ENCODE peak calls at places on chromosomes 7 and 10, in seven cellular contexts. Z is psoas muscle; T is CD8-positive, alpha-beta T cell; S is cardiac muscle cell; F is cardiac fibroblast; Y is prostate gland; M is suprapubic skin. H is an unnamed sample.

GRCh38 chr10:94583164-94583563 is 37.6 kb downstream of the HELLS start:
- DNase-seq in M (no peak), Z (no peak), T (no peak), Y (no peak), F (no peak), S (no peak), H (no peak)

GRCh38 chr7:132783824-132784223 is 207.6 kb upstream of the PLXNA4 start:
- DNase-seq in F (peak), Z (no peak), M (no peak), Y (no peak), S (no peak), T (no peak), H (peak)

GRCh38 chr7:53602817-53603418 is 567.5 kb downstream of the POM121L12 start:
- DNase-seq in F (no peak), M (no peak), T (no peak), Z (no peak), Y (no peak), S (no peak), H (no peak)

GRCh38 chr10:97542169-97543024 is 30.2 kb upstream of the ANKRD2 start:
- DNase-seq in F (peak), Z (peak), S (no peak), Y (peak), M (peak), T (no peak), H (peak)

GRCh38 chr7:111439977-111440376 is 122.3 kb downstream of the IMMP2L start:
- DNase-seq in Y (no peak), T (no peak), M (no peak), Z (no peak), F (peak), S (no peak), H (peak)

GRCh38 chr7:143892527-143893300 is 9.3 kb downstream of the TCAF1 start:
- DNase-seq in Y (no peak), F (peak), M (no peak), Z (no peak), S (peak), T (no peak), H (peak)

GRCh38 chr10:132156382-132156781 is 30.4 kb upstream of the DPYSL4 start:
- DNase-seq in Z (peak), T (no peak), Y (no peak), S (no peak), M (no peak), F (no peak), H (no peak)

GRCh38 chr7:79281406-79281805 is 172.1 kb downstream of the MAGI2 start:
- DNase-seq in F (peak), S (no peak), T (no peak), Y (no peak), M (no peak), Z (no peak), H (peak)

GRCh38 chr7:108109216-108109908 is 20.8 kb downstream of the LAMB4 start:
- DNase-seq in Y (no peak), T (no peak), S (no peak), F (peak), Z (no peak), M (no peak), H (peak)

DNA sequence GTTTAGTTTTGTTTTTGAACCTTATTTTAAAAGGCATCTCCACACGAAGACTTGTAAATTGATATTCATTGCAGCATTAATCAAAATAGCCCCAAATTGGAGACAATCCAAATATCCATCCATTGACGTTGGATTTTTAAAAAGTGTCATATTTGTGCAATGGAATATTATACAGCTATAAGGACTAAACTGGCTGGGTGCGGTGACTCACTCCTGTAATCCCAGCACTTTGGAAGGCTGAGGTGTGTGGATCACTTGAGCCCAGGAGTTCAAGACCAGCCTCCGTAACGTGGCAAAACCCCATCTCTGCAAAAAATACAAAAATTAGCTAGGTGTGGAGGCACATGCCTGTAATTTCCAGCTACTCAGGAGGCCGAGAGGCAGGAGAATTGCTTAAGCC is 35.1 kb downstream of the XRCC2 start:
- DNase-seq in F (no peak), S (no peak), Z (no peak), Y (no peak), M (no peak), T (no peak), H (no peak)
- TF ChIP-seq CTCF in F (no peak), S (no peak), Z (no peak), Y (no peak), M (no peak), T (no peak), H (no peak)

DNA sequence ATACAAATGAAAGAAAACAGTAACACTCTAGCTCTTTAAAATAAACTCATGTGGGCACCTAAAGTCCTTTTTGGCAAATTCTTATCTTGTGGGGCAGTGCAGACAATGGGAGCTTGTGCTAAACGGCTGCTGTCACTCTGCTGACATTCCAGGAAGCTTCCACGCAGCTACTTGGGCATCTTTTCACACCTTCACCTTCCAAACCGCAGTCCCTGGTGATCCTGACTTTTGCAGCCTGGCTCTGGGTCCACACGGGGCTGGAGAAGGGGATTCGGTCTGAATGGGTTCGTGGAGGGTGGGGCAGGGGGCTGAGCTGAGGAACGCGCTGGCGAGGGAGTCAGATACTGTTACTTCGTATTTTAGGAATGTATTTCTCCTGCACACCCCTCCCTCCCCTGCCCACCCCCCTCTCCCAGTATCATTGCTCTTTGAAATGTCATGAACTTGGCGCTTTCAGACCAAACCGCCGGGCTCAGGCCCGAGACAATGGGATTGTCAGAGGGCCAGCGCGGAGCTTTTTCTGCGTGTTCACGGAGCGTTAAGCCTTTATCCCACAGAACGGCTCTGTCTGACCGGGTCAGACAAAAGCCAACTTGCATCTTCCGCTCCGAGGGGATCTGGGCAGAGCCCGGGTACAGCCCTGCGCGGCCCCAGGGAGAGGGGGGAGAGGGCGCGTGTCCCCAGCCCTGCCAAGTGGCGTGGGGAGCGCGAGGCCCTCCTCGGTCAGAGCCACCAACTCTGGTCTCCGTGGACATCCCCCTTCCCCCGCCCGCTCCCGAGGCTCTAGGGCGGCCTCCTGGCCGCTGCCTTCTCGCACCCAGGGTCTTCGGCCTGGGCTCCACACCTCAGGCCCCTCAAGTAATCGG is 76.7 kb upstream of the EN2 start:
- DNase-seq in M (no peak), Z (no peak), F (no peak), T (no peak), Y (no peak), S (no peak), H (no peak)
- H3K4me3 ChIP-seq in M (peak), Z (peak), F (no peak), T (no peak), Y (peak), S (peak), H (no peak)

GRCh38 chr7:24883632-24884013 is 96.4 kb downstream of the OSBPL3 start:
- DNase-seq in T (no peak), Y (no peak), Z (no peak), F (peak), M (no peak), S (no peak), H (no peak)
- TF ChIP-seq CTCF in T (no peak), Y (no peak), Z (no peak), F (no peak), M (no peak), S (no peak), H (no peak)

DNA sequence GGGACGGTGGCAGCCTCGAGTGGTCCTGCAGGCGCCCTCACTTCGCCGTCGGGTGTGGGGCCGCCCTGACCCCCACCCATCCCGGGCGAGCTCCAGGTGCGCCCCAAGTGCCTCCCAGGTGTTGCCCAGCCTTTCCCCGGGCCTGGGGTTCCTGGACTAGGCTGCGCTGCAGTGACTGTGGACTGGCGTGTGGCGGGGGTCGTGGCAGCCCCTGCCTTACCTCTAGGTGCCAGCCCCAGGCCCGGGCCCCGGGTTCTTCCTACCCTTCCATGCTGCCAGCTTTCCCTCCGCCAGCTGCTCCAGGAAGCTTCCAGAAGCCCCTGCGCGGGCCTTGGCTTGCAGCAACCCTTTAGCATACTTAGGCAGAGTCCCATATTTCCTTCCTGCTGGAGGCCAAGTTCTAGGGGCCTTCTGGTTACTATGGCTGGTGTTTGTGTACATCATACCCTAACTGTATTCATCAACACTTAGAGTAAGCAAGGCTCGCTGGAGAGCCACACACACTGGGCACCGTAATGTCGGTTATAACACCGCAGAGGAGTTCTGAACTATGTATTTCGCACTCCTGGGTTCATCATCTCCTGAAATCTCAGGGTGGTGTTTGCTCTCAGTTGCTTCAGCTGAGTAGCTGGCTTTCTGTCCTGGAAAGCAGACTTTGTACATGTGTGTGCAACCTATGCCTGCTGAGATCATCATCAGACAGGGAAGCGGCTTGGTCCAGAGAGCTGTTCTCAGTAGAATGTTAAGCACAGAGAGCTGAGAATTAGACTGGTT is 492 bp downstream of the MGMT start:
- DNase-seq in T (no peak), Z (no peak), M (no peak), S (no peak), F (peak), Y (no peak), H (peak)
- H3K4me3 ChIP-seq in T (peak), Z (peak), M (peak), S (peak), F (peak), Y (peak), H (peak)

H was measured in fibroblast of mammary gland.